ENCODE peak calls at places on chromosomes 11 and 22, in seven cellular contexts. I is HepG2, D is SK-N-SH, A is HCT116, M is K562, R is H1, U is GM12878. Q is an unnamed sample.

GRCh38 chr22:41833369-41834004 is 582 bp downstream of the SREBF2 start:
- DNase-seq in A (no peak), I (no peak), U (no peak), M (peak), D (peak), R (peak), Q (no peak)

GRCh38 chr22:38927033-38927789 is 30.2 kb upstream of the APOBEC3A start:
- DNase-seq in I (no peak), A (peak), R (peak), U (peak), M (no peak), D (peak), Q (no peak)

GRCh38 chr11:60924110-60924905 is at the start of gene TMEM132A:
- DNase-seq in M (peak), D (peak), A (peak), R (peak), U (no peak), I (peak), Q (peak)

GRCh38 chr11:61908730-61909622 is 8.4 kb downstream of the RAB3IL1 start:
- DNase-seq in M (peak), U (no peak), D (no peak), R (no peak), I (no peak), A (no peak), Q (no peak)

GRCh38 chr11:75055511-75055910 is 41.2 kb downstream of the OR2AT4 start:
- DNase-seq in R (no peak), D (no peak), U (no peak), I (no peak), M (no peak), A (no peak), Q (no peak)

GRCh38 chr11:19819148-19819547 is 106.5 kb downstream of the NAV2 start:
- DNase-seq in M (no peak), U (no peak), R (no peak), I (no peak), D (no peak), A (no peak), Q (no peak)

GRCh38 chr22:21033895-21034294 is 1.5 kb upstream of the SLC7A4 start:
- DNase-seq in R (no peak), U (no peak), D (no peak), A (no peak), I (no peak), M (no peak), Q (no peak)

GRCh38 chr11:134944986-134945385 is 532.9 kb upstream of the B3GAT1 start:
- DNase-seq in R (no peak), M (no peak), A (no peak), U (no peak), D (no peak), I (no peak), Q (no peak)

GRCh38 chr22:45218974-45219373 is 21.7 kb downstream of the KIAA0930 start:
- DNase-seq in R (no peak), I (no peak), M (no peak), A (no peak), D (peak), U (peak), Q (no peak)

GRCh38 chr11:119376197-119376847 is 5.2 kb downstream of the USP2 start:
- DNase-seq in A (no peak), U (no peak), M (no peak), R (no peak), I (peak), D (peak), Q (no peak)

GRCh38 chr11:83895516-83895915 is 609.3 kb upstream of the CCDC90B start:
- DNase-seq in I (no peak), U (no peak), A (no peak), R (no peak), D (no peak), M (no peak), Q (no peak)

GRCh38 chr22:30245985-30246901 is at the start of gene LIF:
- DNase-seq in A (no peak), R (peak), M (peak), I (no peak), D (peak), U (no peak), Q (no peak)

GRCh38 chr11:8291421-8292350 is 28.0 kb upstream of the LMO1 start:
- DNase-seq in A (no peak), I (no peak), M (no peak), D (no peak), R (peak), U (no peak), Q (no peak)

GRCh38 chr11:75307058-75307457 is 44.4 kb downstream of the ARRB1 start:
- DNase-seq in U (no peak), D (no peak), I (no peak), R (no peak), A (no peak), M (no peak), Q (no peak)

GRCh38 chr11:76602431-76602861 is 68.1 kb downstream of the LRRC32 start:
- DNase-seq in U (no peak), I (no peak), R (peak), M (no peak), A (no peak), D (peak), Q (no peak)

GRCh38 chr11:118757881-118758399 is 33.0 kb downstream of the DDX6 start:
- DNase-seq in M (no peak), U (no peak), A (no peak), D (no peak), R (no peak), I (no peak), Q (no peak)

GRCh38 chr11:67119577-67120391 is 721 bp downstream of the KDM2A start:
- DNase-seq in I (no peak), A (no peak), D (peak), M (peak), R (peak), U (no peak), Q (no peak)

GRCh38 chr11:24239016-24239720 is 257.7 kb upstream of the LUZP2 start:
- DNase-seq in M (no peak), I (no peak), D (no peak), U (no peak), A (no peak), R (no peak), Q (no peak)

GRCh38 chr11:111581341-111581740 is 20.9 kb upstream of the SIK2 start:
- DNase-seq in A (no peak), D (no peak), R (no peak), I (no peak), M (no peak), U (no peak), Q (no peak)

GRCh38 chr11:111585371-111585770 is 16.9 kb upstream of the SIK2 start:
- DNase-seq in R (no peak), D (no peak), A (no peak), M (no peak), I (no peak), U (no peak), Q (no peak)

GRCh38 chr11:111586305-111586915 is 15.8 kb upstream of the SIK2 start:
- DNase-seq in D (peak), A (peak), R (no peak), M (peak), U (no peak), I (peak), Q (peak)

GRCh38 chr11:111582881-111583280 is 19.4 kb upstream of the SIK2 start:
- DNase-seq in I (no peak), U (no peak), R (no peak), D (no peak), M (no peak), A (no peak), Q (no peak)

GRCh38 chr11:111582163-111582562 is 20.1 kb upstream of the SIK2 start:
- DNase-seq in U (no peak), D (no peak), I (no peak), R (no peak), M (no peak), A (no peak), Q (no peak)
- TF ChIP-seq JUND in U (no peak), D (no peak), I (no peak), R (no peak), M (no peak), A (no peak), Q (no peak)

GRCh38 chr11:124752471-124753100 is 531 bp upstream of the VSIG2 start:
- DNase-seq in A (no peak), U (no peak), M (no peak), D (peak), R (peak), I (no peak), Q (no peak)

GRCh38 chr11:124753207-124753606 is 1.2 kb upstream of the VSIG2 start:
- DNase-seq in U (no peak), M (no peak), R (no peak), D (peak), A (no peak), I (no peak), Q (no peak)

GRCh38 chr11:124754309-124754708 is 2.3 kb upstream of the VSIG2 start:
- DNase-seq in D (peak), A (no peak), R (no peak), U (no peak), I (no peak), M (no peak), Q (no peak)

GRCh38 chr11:124754710-124755109 is 2.7 kb upstream of the VSIG2 start:
- DNase-seq in I (no peak), R (no peak), U (no peak), M (no peak), D (peak), A (no peak), Q (no peak)

GRCh38 chr11:124753624-124754023 is 1.6 kb upstream of the VSIG2 start:
- DNase-seq in M (no peak), U (no peak), I (no peak), A (no peak), R (no peak), D (peak), Q (no peak)
- TF ChIP-seq JUND in M (no peak), U (no peak), I (no peak), A (no peak), R (no peak), D (no peak), Q (no peak)

GRCh38 chr11:78048561-78048960 is 15.1 kb upstream of the THRSP start:
- DNase-seq in U (no peak), R (no peak), D (no peak), M (no peak), I (no peak), A (no peak), Q (no peak)

GRCh38 chr11:78046486-78046854 is 17.2 kb upstream of the THRSP start:
- DNase-seq in U (no peak), I (no peak), A (no peak), R (no peak), D (no peak), M (no peak), Q (no peak)

GRCh38 chr11:78042858-78043257 is 19.8 kb upstream of the KCTD14 start:
- DNase-seq in D (no peak), M (no peak), I (no peak), U (no peak), R (no peak), A (no peak), Q (no peak)

GRCh38 chr11:78044706-78045105 is 19.0 kb upstream of the THRSP start:
- DNase-seq in A (no peak), I (no peak), R (no peak), U (no peak), M (no peak), D (no peak), Q (no peak)

GRCh38 chr11:78045851-78046485 is 17.7 kb upstream of the THRSP start:
- DNase-seq in D (peak), A (peak), I (peak), R (peak), U (no peak), M (peak), Q (peak)
- TF ChIP-seq JUND in D (no peak), A (no peak), I (no peak), R (peak), U (no peak), M (peak), Q (no peak)

GRCh38 chr22:40518840-40519239 is 117.7 kb downstream of the MRTFA start:
- DNase-seq in U (no peak), A (no peak), D (no peak), I (no peak), M (no peak), R (no peak), Q (no peak)

GRCh38 chr22:40520562-40520961 is 116.0 kb downstream of the MRTFA start:
- DNase-seq in R (no peak), A (no peak), M (no peak), U (no peak), D (no peak), I (no peak), Q (no peak)

GRCh38 chr22:40519948-40520331 is 116.6 kb downstream of the MRTFA start:
- DNase-seq in I (no peak), M (no peak), A (no peak), D (no peak), U (no peak), R (no peak), Q (no peak)

GRCh38 chr22:40521046-40521445 is 115.5 kb downstream of the MRTFA start:
- DNase-seq in U (no peak), D (no peak), R (no peak), M (no peak), I (no peak), A (no peak), Q (no peak)

DNA sequence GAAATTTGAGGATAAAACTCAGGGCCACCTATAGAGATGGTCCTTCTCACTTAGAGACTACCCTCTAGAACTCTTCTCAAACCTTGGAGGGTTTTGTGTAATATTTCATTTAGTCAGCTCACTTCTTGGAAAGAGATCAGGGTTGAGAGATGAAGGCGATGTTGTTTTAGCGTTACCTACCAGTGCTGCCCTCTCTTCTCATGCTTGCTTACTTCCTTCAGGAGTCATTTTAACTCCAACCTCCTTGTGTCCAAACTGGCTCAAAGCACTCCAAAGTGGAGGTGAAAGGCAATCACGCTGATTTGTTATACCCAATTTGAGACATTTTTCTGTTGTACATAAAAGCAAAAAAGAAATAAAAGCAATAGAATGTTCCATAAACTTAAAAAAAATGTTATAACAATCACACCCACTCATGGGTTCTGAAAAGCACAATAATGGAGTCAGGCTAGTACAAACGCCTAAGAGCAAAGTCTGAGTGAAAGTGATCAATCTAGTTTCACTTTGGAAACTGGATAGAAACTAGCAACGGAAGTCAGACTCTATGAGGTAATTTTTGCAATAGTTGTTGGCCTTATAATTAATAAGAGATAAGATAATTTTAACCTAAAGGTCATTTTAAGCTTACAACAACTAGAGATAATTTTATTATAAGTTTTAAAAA is 117.1 kb downstream of the MRTFA start:
- DNase-seq in U (no peak), A (no peak), R (no peak), I (peak), M (no peak), D (no peak), Q (no peak)
- TF ChIP-seq JUND in U (no peak), A (no peak), R (no peak), I (no peak), M (no peak), D (no peak), Q (no peak)

GRCh38 chr22:19723990-19724827 is 870 bp downstream of the GP1BB start:
- DNase-seq in I (peak), A (no peak), M (peak), R (peak), D (no peak), U (no peak), Q (no peak)
- TF ChIP-seq JUND in I (no peak), A (no peak), M (peak), R (no peak), D (no peak), U (no peak), Q (no peak)

GRCh38 chr11:114044042-114044871 is 15.3 kb upstream of the ZBTB16 start:
- DNase-seq in A (no peak), R (no peak), M (no peak), U (no peak), I (no peak), D (no peak), Q (no peak)
- TF ChIP-seq JUND in A (no peak), R (no peak), M (no peak), U (no peak), I (no peak), D (no peak), Q (no peak)

GRCh38 chr11:35971841-35972422 is 28.1 kb downstream of the LDLRAD3 start:
- DNase-seq in U (peak), R (no peak), M (no peak), I (no peak), D (no peak), A (no peak), Q (no peak)

GRCh38 chr11:35968386-35969088 is 24.7 kb downstream of the LDLRAD3 start:
- DNase-seq in M (no peak), U (no peak), I (no peak), A (no peak), R (no peak), D (no peak), Q (no peak)

GRCh38 chr11:35967042-35967441 is 23.2 kb downstream of the LDLRAD3 start:
- DNase-seq in I (no peak), D (no peak), A (no peak), M (no peak), R (no peak), U (no peak), Q (no peak)

GRCh38 chr11:35969089-35970046 is 25.5 kb downstream of the LDLRAD3 start:
- DNase-seq in R (no peak), I (no peak), U (no peak), A (no peak), D (no peak), M (no peak), Q (peak)

DNA sequence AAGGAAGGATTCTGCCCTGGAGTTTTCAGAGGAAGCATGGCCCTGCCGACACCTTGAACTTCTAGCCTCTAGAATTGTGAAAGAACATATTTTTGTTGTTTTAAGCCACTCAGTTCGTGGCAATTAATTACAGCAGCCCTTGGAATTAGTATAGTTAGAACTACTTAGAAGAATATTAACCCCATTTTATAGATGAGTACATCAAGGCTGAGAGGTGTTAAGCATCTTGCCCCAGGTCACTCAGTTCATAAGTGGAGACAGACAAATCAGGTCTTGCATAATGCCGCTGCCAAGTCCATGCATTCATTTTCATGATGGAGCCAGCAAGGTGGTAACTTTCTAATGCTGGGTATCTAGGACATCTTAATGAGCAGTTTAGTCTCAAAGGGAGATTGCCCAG is 26.6 kb downstream of the LDLRAD3 start:
- DNase-seq in D (no peak), M (no peak), U (no peak), I (no peak), A (no peak), R (no peak), Q (no peak)
- TF ChIP-seq JUND in D (no peak), M (no peak), U (no peak), I (no peak), A (no peak), R (no peak), Q (no peak)